ENCODE peak calls at places on chromosomes 11 and 22, in four cellular contexts. One of them, this sample, is unnamed. For H4K20me1 and H3K4me1, the result is how much of the 10 kb centered on the place peaks cover.

GRCh38 chr11:128411812-128412211 is 175.5 kb downstream of the ETS1 start:
- DNase-seq in HepG2: no peak
- DNase-seq in PC-9: no peak
- DNase-seq in GM23248: no peak
- DNase-seq in this sample: no peak

GRCh38 chr11:79440451-79441158 is at the start of gene TENM4:
- DNase-seq in HepG2: no peak
- DNase-seq in PC-9: no peak
- DNase-seq in GM23248: peak
- DNase-seq in this sample: peak

GRCh38 chr22:38211556-38211955 is 9.8 kb downstream of the MAFF start:
- DNase-seq in HepG2: no peak
- DNase-seq in PC-9: no peak
- DNase-seq in GM23248: no peak
- DNase-seq in this sample: no peak

GRCh38 chr11:15117751-15118150 is 3.0 kb downstream of the INSC start:
- DNase-seq in GM23248: no peak
- DNase-seq in PC-9: no peak
- DNase-seq in HepG2: no peak
- DNase-seq in this sample: no peak

GRCh38 chr11:24421766-24422165 is 75.1 kb upstream of the LUZP2 start:
- DNase-seq in PC-9: no peak
- DNase-seq in GM23248: no peak
- DNase-seq in HepG2: no peak
- DNase-seq in this sample: no peak

GRCh38 chr11:110078923-110079544 is 14.2 kb upstream of the ZC3H12C start:
- DNase-seq in HepG2: no peak
- DNase-seq in GM23248: no peak
- DNase-seq in PC-9: no peak
- DNase-seq in this sample: no peak

GRCh38 chr11:76166314-76166713 is 40.0 kb downstream of the WNT11 start:
- DNase-seq in GM23248: no peak
- DNase-seq in PC-9: no peak
- DNase-seq in HepG2: no peak
- DNase-seq in this sample: no peak

GRCh38 chr11:65651589-65652510 is 10.9 kb downstream of the RELA start:
- DNase-seq in PC-9: peak
- DNase-seq in GM23248: peak
- DNase-seq in HepG2: no peak
- DNase-seq in this sample: peak

GRCh38 chr11:5737091-5737490 is 843 bp downstream of the OR56B1 start:
- DNase-seq in PC-9: no peak
- DNase-seq in HepG2: no peak
- DNase-seq in GM23248: peak
- DNase-seq in this sample: no peak

GRCh38 chr11:61695917-61696316 is 15.7 kb downstream of the DAGLA start:
- DNase-seq in PC-9: peak
- DNase-seq in GM23248: peak
- DNase-seq in HepG2: no peak
- DNase-seq in this sample: peak

GRCh38 chr11:128506999-128507591 is 80.3 kb downstream of the ETS1 start:
- DNase-seq in PC-9: peak
- DNase-seq in HepG2: no peak
- DNase-seq in GM23248: peak
- DNase-seq in this sample: peak

GRCh38 chr22:28268845-28269244 is 349.8 kb upstream of the PITPNB start:
- DNase-seq in PC-9: no peak
- DNase-seq in HepG2: no peak
- DNase-seq in GM23248: no peak
- DNase-seq in this sample: no peak

GRCh38 chr11:42066113-42066512 is 606.7 kb upstream of the LRRC4C start:
- DNase-seq in PC-9: peak
- DNase-seq in GM23248: peak
- DNase-seq in HepG2: no peak
- DNase-seq in this sample: no peak

GRCh38 chr11:107570015-107570414 is 4.5 kb upstream of the ALKBH8 start:
- DNase-seq in GM23248: no peak
- DNase-seq in HepG2: no peak
- DNase-seq in PC-9: no peak
- DNase-seq in this sample: no peak

GRCh38 chr22:42991010-42991651 is 23.8 kb downstream of the PACSIN2 start:
- DNase-seq in PC-9: no peak
- DNase-seq in HepG2: no peak
- DNase-seq in GM23248: peak
- DNase-seq in this sample: peak

GRCh38 chr11:73324665-73325035 is 16.6 kb downstream of the ARHGEF17 start:
- DNase-seq in PC-9: no peak
- DNase-seq in GM23248: no peak
- DNase-seq in HepG2: no peak
- DNase-seq in this sample: no peak

GRCh38 chr11:73325036-73325981 is 17.2 kb downstream of the ARHGEF17 start:
- DNase-seq in HepG2: peak
- DNase-seq in GM23248: peak
- DNase-seq in PC-9: no peak
- DNase-seq in this sample: no peak

GRCh38 chr11:73324116-73324515 is 16.0 kb downstream of the ARHGEF17 start:
- DNase-seq in GM23248: no peak
- DNase-seq in HepG2: no peak
- DNase-seq in PC-9: no peak
- DNase-seq in this sample: no peak

GRCh38 chr11:73327812-73328364 is 19.8 kb downstream of the ARHGEF17 start:
- DNase-seq in PC-9: no peak
- DNase-seq in GM23248: no peak
- DNase-seq in HepG2: no peak
- DNase-seq in this sample: no peak

GRCh38 chr11:73326929-73327811 is 19.1 kb downstream of the ARHGEF17 start:
- DNase-seq in GM23248: peak
- DNase-seq in PC-9: peak
- DNase-seq in HepG2: no peak
- DNase-seq in this sample: no peak
- H4K20me1 ChIP-seq in GM23248: under half
- H4K20me1 ChIP-seq in PC-9: under half
- H4K20me1 ChIP-seq in HepG2: under half
- H4K20me1 ChIP-seq in this sample: under half

GRCh38 chr11:130164221-130164570 is 4.6 kb downstream of the ST14 start:
- DNase-seq in GM23248: no peak
- DNase-seq in PC-9: no peak
- DNase-seq in HepG2: no peak
- DNase-seq in this sample: no peak

GRCh38 chr11:130163346-130164220 is 4.0 kb downstream of the ST14 start:
- DNase-seq in HepG2: peak
- DNase-seq in GM23248: no peak
- DNase-seq in PC-9: peak
- DNase-seq in this sample: no peak

GRCh38 chr11:130168105-130168504 is 8.5 kb downstream of the ST14 start:
- DNase-seq in GM23248: peak
- DNase-seq in PC-9: no peak
- DNase-seq in HepG2: no peak
- DNase-seq in this sample: no peak

GRCh38 chr11:130166457-130166784 is 6.8 kb downstream of the ST14 start:
- DNase-seq in HepG2: peak
- DNase-seq in PC-9: peak
- DNase-seq in GM23248: peak
- DNase-seq in this sample: peak

DNA sequence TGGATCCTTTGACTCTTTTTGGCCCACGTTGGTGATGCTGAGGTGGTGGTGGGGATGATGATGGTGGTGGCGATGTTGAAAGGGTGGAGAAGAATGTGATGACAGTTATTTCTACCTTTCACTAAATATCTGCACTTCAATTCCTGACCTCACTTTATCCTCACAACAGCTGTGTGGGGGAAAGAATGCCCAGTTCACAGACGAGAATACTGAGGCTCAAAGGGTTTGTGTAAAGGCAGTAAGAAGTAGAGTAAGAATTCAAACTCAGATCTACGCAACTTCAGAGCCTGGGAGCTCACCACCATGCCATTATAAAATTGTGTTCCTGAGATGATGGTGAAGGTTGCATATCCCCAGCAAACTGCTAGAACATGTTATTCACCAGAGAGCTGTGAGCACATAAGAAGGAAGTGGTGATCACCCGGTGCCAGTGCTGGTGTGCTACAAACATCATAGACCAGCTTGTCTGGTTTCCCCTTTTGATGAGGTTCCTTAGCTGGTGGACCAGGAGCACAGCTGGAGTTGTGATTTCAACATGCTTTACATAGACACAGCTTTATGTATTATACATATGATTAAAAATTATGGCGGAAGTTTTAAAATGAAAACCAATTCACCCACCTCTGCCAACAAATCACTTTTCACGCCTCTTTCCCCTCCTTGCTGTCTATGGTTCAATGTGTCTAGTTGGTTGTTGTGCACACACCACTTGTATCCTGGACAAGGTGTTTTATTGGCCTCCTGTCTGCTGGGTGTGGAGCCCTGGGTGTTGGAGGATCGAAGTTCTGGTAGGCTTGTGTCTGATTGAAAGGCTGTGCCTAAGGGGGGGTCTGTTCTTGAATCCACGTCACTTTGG is 6.2 kb downstream of the ST14 start:
- DNase-seq in GM23248: no peak
- DNase-seq in HepG2: no peak
- DNase-seq in PC-9: no peak
- DNase-seq in this sample: no peak
- H3K4me1 ChIP-seq in GM23248: under half
- H3K4me1 ChIP-seq in HepG2: under half
- H3K4me1 ChIP-seq in PC-9: half or more
- H3K4me1 ChIP-seq in this sample: under half

GRCh38 chr22:17997456-17997855 is 26.9 kb downstream of the MICAL3 start:
- DNase-seq in HepG2: no peak
- DNase-seq in GM23248: peak
- DNase-seq in PC-9: no peak
- DNase-seq in this sample: no peak
- H4K20me1 ChIP-seq in HepG2: under half
- H4K20me1 ChIP-seq in GM23248: under half
- H4K20me1 ChIP-seq in PC-9: under half
- H4K20me1 ChIP-seq in this sample: under half

GRCh38 chr11:114276077-114276476 is 20.1 kb upstream of the NNMT start:
- DNase-seq in PC-9: no peak
- DNase-seq in GM23248: no peak
- DNase-seq in HepG2: no peak
- DNase-seq in this sample: no peak
- H3K4me1 ChIP-seq in PC-9: under half
- H3K4me1 ChIP-seq in GM23248: under half
- H3K4me1 ChIP-seq in HepG2: under half
- H3K4me1 ChIP-seq in this sample: under half

GRCh38 chr11:48003926-48004325 is 23.6 kb downstream of the PTPRJ start:
- DNase-seq in GM23248: no peak
- DNase-seq in PC-9: no peak
- DNase-seq in HepG2: no peak
- DNase-seq in this sample: no peak
- H4K20me1 ChIP-seq in GM23248: under half
- H4K20me1 ChIP-seq in PC-9: under half
- H4K20me1 ChIP-seq in HepG2: under half
- H4K20me1 ChIP-seq in this sample: under half

DNA sequence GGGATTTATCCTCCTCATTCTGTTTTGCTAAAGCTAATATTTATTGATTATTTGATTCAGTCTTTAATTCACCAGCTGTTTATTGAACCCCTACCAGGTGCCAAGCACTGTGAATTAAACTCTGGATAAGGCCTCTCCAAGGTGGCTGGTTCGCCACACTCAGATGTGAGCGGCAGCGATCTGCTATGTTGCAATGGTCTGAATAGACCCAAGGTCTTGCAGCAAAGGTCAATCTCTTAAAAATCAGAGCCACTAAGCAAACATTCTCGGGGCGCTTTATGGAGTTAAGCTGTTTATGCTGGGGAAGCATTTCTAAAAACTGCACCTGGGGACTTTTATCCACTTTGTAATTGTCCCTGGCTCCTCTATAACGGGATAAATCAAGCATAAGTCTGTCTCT is 10.5 kb upstream of the TSPAN18 start:
- DNase-seq in HepG2: no peak
- DNase-seq in GM23248: no peak
- DNase-seq in PC-9: no peak
- DNase-seq in this sample: no peak
- H3K4me1 ChIP-seq in HepG2: under half
- H3K4me1 ChIP-seq in GM23248: under half
- H3K4me1 ChIP-seq in PC-9: under half
- H3K4me1 ChIP-seq in this sample: under half

GRCh38 chr22:17964153-17964552 is 60.2 kb downstream of the MICAL3 start:
- DNase-seq in GM23248: no peak
- DNase-seq in HepG2: no peak
- DNase-seq in PC-9: no peak
- DNase-seq in this sample: no peak

GRCh38 chr22:17968126-17968525 is 56.2 kb downstream of the MICAL3 start:
- DNase-seq in HepG2: no peak
- DNase-seq in GM23248: no peak
- DNase-seq in PC-9: no peak
- DNase-seq in this sample: no peak

GRCh38 chr22:17965538-17966402 is 58.6 kb downstream of the MICAL3 start:
- DNase-seq in PC-9: no peak
- DNase-seq in HepG2: no peak
- DNase-seq in GM23248: no peak
- DNase-seq in this sample: no peak

GRCh38 chr22:17964647-17965046 is 59.7 kb downstream of the MICAL3 start:
- DNase-seq in HepG2: no peak
- DNase-seq in GM23248: no peak
- DNase-seq in PC-9: no peak
- DNase-seq in this sample: no peak

DNA sequence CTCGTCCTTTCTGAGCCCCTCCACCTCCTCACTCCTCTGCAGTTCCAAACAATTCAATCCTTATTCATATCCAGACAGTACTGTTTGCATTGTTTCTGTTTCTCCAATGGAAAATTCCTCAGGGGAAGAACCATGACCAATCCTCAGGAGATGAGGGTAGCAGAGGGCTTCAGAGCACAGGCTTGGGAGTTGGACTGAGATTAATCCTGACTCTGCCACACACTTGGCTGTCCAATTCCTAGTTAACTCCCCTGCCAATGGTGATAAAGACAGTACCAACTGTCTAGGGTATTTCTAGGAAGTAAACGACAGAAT is 58.0 kb downstream of the MICAL3 start:
- DNase-seq in HepG2: no peak
- DNase-seq in PC-9: no peak
- DNase-seq in GM23248: no peak
- DNase-seq in this sample: no peak
- H4K20me1 ChIP-seq in HepG2: under half
- H4K20me1 ChIP-seq in PC-9: under half
- H4K20me1 ChIP-seq in GM23248: under half
- H4K20me1 ChIP-seq in this sample: under half

GRCh38 chr11:35107866-35108265 is 31.1 kb upstream of the CD44 start:
- DNase-seq in PC-9: no peak
- DNase-seq in HepG2: no peak
- DNase-seq in GM23248: no peak
- DNase-seq in this sample: no peak
- H3K4me1 ChIP-seq in PC-9: under half
- H3K4me1 ChIP-seq in HepG2: under half
- H3K4me1 ChIP-seq in GM23248: under half
- H3K4me1 ChIP-seq in this sample: under half

GRCh38 chr22:40557972-40558371 is 78.5 kb downstream of the MRTFA start:
- DNase-seq in HepG2: no peak
- DNase-seq in PC-9: no peak
- DNase-seq in GM23248: no peak
- DNase-seq in this sample: no peak

GRCh38 chr22:40547729-40548143 is 88.8 kb downstream of the MRTFA start:
- DNase-seq in GM23248: peak
- DNase-seq in PC-9: no peak
- DNase-seq in HepG2: no peak
- DNase-seq in this sample: no peak

GRCh38 chr22:40556641-40557040 is 79.9 kb downstream of the MRTFA start:
- DNase-seq in PC-9: no peak
- DNase-seq in HepG2: no peak
- DNase-seq in GM23248: no peak
- DNase-seq in this sample: no peak

GRCh38 chr22:40552070-40552469 is 84.4 kb downstream of the MRTFA start:
- DNase-seq in HepG2: no peak
- DNase-seq in GM23248: no peak
- DNase-seq in PC-9: no peak
- DNase-seq in this sample: no peak

GRCh38 chr22:40553014-40553579 is 83.4 kb downstream of the MRTFA start:
- DNase-seq in HepG2: no peak
- DNase-seq in PC-9: no peak
- DNase-seq in GM23248: no peak
- DNase-seq in this sample: no peak
- H4K20me1 ChIP-seq in HepG2: under half
- H4K20me1 ChIP-seq in PC-9: under half
- H4K20me1 ChIP-seq in GM23248: under half
- H4K20me1 ChIP-seq in this sample: under half

This sample was measured in hepatocyte.